ENCODE peak calls at places on chromosomes 13 and 19, in four cellular contexts. One of them, this sample, is unnamed.

GRCh38 chr13:45219123-45219891 is 18.5 kb upstream of the KCTD4 start:
- DNase-seq in HFFc6: no peak
- DNase-seq in GM23248: peak
- DNase-seq in Daoy: peak
- DNase-seq in this sample: no peak

GRCh38 chr13:23796546-23796945 is 92.7 kb downstream of the MIPEP start:
- DNase-seq in GM23248: no peak
- DNase-seq in Daoy: peak
- DNase-seq in HFFc6: no peak
- DNase-seq in this sample: no peak

GRCh38 chr19:40701758-40702157 is 11.3 kb upstream of the NUMBL start:
- DNase-seq in Daoy: no peak
- DNase-seq in HFFc6: no peak
- DNase-seq in GM23248: no peak
- DNase-seq in this sample: no peak

GRCh38 chr13:99417151-99417820 is 84.0 kb upstream of the TM9SF2 start:
- DNase-seq in Daoy: no peak
- DNase-seq in HFFc6: no peak
- DNase-seq in GM23248: no peak
- DNase-seq in this sample: no peak

GRCh38 chr13:106277483-106278154 is 257.8 kb downstream of the EFNB2 start:
- DNase-seq in GM23248: no peak
- DNase-seq in Daoy: no peak
- DNase-seq in HFFc6: no peak
- DNase-seq in this sample: no peak

GRCh38 chr19:44755219-44755618 is 6.7 kb downstream of the BCL3 start:
- DNase-seq in HFFc6: no peak
- DNase-seq in Daoy: no peak
- DNase-seq in GM23248: no peak
- DNase-seq in this sample: no peak

GRCh38 chr19:48190288-48191284 is 20.1 kb downstream of the ZSWIM9 start:
- DNase-seq in HFFc6: no peak
- DNase-seq in Daoy: peak
- DNase-seq in GM23248: no peak
- DNase-seq in this sample: peak

GRCh38 chr13:110421696-110422395 is 114.8 kb downstream of the COL4A2 start:
- DNase-seq in Daoy: peak
- DNase-seq in HFFc6: no peak
- DNase-seq in GM23248: no peak
- DNase-seq in this sample: no peak

GRCh38 chr19:42169486-42169885 is 37.2 kb upstream of the POU2F2 start:
- DNase-seq in HFFc6: no peak
- DNase-seq in GM23248: no peak
- DNase-seq in Daoy: no peak
- DNase-seq in this sample: no peak

GRCh38 chr13:73993661-73994060 is 140.5 kb downstream of the KLF12 start:
- DNase-seq in GM23248: no peak
- DNase-seq in Daoy: no peak
- DNase-seq in HFFc6: no peak
- DNase-seq in this sample: no peak

GRCh38 chr13:109166807-109167206 is 537.4 kb downstream of the MYO16 start:
- DNase-seq in GM23248: no peak
- DNase-seq in HFFc6: no peak
- DNase-seq in Daoy: no peak
- DNase-seq in this sample: no peak

GRCh38 chr19:18385675-18386542 is at the start of gene GDF15:
- DNase-seq in Daoy: peak
- DNase-seq in HFFc6: peak
- DNase-seq in GM23248: peak
- DNase-seq in this sample: no peak

GRCh38 chr19:48419158-48419920 is 25.9 kb downstream of the GRIN2D start:
- DNase-seq in GM23248: peak
- DNase-seq in HFFc6: no peak
- DNase-seq in Daoy: peak
- DNase-seq in this sample: no peak

GRCh38 chr19:22606954-22607652 is 27.0 kb upstream of the ZNF492 start:
- DNase-seq in HFFc6: no peak
- DNase-seq in GM23248: no peak
- DNase-seq in Daoy: no peak
- DNase-seq in this sample: no peak

GRCh38 chr13:44848956-44849748 is 140.1 kb downstream of the NUFIP1 start:
- DNase-seq in HFFc6: no peak
- DNase-seq in GM23248: no peak
- DNase-seq in Daoy: no peak
- DNase-seq in this sample: no peak

GRCh38 chr19:2887391-2887914 is 13.3 kb upstream of the ZNF57 start:
- DNase-seq in GM23248: peak
- DNase-seq in HFFc6: peak
- DNase-seq in Daoy: peak
- DNase-seq in this sample: no peak

GRCh38 chr13:31697290-31697689 is 42.0 kb upstream of the RXFP2 start:
- DNase-seq in HFFc6: no peak
- DNase-seq in Daoy: no peak
- DNase-seq in GM23248: peak
- DNase-seq in this sample: no peak

GRCh38 chr19:47765522-47766358 is 12.8 kb upstream of the SELENOW start:
- DNase-seq in HFFc6: peak
- DNase-seq in GM23248: peak
- DNase-seq in Daoy: peak
- DNase-seq in this sample: peak

GRCh38 chr13:23570099-23570926 is at the start of gene TNFRSF19:
- DNase-seq in GM23248: peak
- DNase-seq in Daoy: peak
- DNase-seq in HFFc6: peak
- DNase-seq in this sample: peak

GRCh38 chr19:9456018-9456689 is 20.8 kb upstream of the ZNF266 start:
- DNase-seq in Daoy: no peak
- DNase-seq in GM23248: no peak
- DNase-seq in HFFc6: no peak
- DNase-seq in this sample: no peak

GRCh38 chr13:56457535-56458200 is 683.0 kb upstream of the PRR20A start:
- DNase-seq in GM23248: no peak
- DNase-seq in Daoy: no peak
- DNase-seq in HFFc6: no peak
- DNase-seq in this sample: no peak

GRCh38 chr13:33053397-33054066 is 37.3 kb downstream of the KL start:
- DNase-seq in HFFc6: no peak
- DNase-seq in Daoy: no peak
- DNase-seq in GM23248: peak
- DNase-seq in this sample: no peak

GRCh38 chr13:98771838-98772611 is 19.6 kb upstream of the SLC15A1 start:
- DNase-seq in Daoy: no peak
- DNase-seq in HFFc6: no peak
- DNase-seq in GM23248: no peak
- DNase-seq in this sample: no peak

GRCh38 chr13:113077953-113078894 is 27.4 kb upstream of the F7 start:
- DNase-seq in HFFc6: no peak
- DNase-seq in Daoy: no peak
- DNase-seq in GM23248: no peak
- DNase-seq in this sample: no peak

GRCh38 chr19:45499196-45500180 is 1.2 kb downstream of the PPM1N start:
- DNase-seq in GM23248: peak
- DNase-seq in HFFc6: no peak
- DNase-seq in Daoy: peak
- DNase-seq in this sample: no peak

GRCh38 chr13:44853641-44854040 is 135.6 kb downstream of the NUFIP1 start:
- DNase-seq in GM23248: no peak
- DNase-seq in HFFc6: no peak
- DNase-seq in Daoy: no peak
- DNase-seq in this sample: no peak

GRCh38 chr19:58001895-58002369 is 688 bp downstream of the ZNF606 start:
- DNase-seq in HFFc6: no peak
- DNase-seq in Daoy: peak
- DNase-seq in GM23248: no peak
- DNase-seq in this sample: no peak

GRCh38 chr19:49387936-49388372 is at the start of gene KASH5:
- DNase-seq in HFFc6: no peak
- DNase-seq in Daoy: no peak
- DNase-seq in GM23248: no peak
- DNase-seq in this sample: peak

This sample was measured in caudate nucleus.